ENCODE peak calls at places on chromosome 9, in eight cellular contexts. I is colonic mucosa; A is stimulated activated CD8-positive, alpha-beta memory T cell treated with anti-CD3 and anti-CD28 coated beads, Interleukin-15, amount 100 ng/mL, for 24 hours; K is NCI-H1694 treated with DMSO at 0.1 percent for 48 hours; C is thoracic aorta; S is CD4-positive, alpha-beta memory T cell; G is GDM1; T is NCI-H774. X is an unnamed sample.

GRCh38 chr9:36125062-36125855 is 11.3 kb upstream of the GLIPR2 start:
- DNase-seq in S (no peak), I (peak), T (no peak), K (no peak), G (no peak), C (no peak), A (no peak), X (no peak)

GRCh38 chr9:96079816-96080215 is 204.3 kb downstream of the ERCC6L2 start:
- DNase-seq in C (no peak), I (no peak), A (no peak), S (no peak), T (no peak), G (no peak), K (no peak), X (no peak)

GRCh38 chr9:123354806-123355508 is 1.0 kb upstream of the CRB2 start:
- DNase-seq in G (no peak), S (no peak), T (no peak), I (no peak), K (no peak), C (no peak), A (no peak), X (no peak)

GRCh38 chr9:35606138-35606504 is 1.1 kb downstream of the TESK1 start:
- DNase-seq in T (no peak), C (no peak), S (no peak), A (no peak), K (no peak), G (no peak), I (no peak), X (no peak)

GRCh38 chr9:134707031-134707680 is 65.6 kb downstream of the COL5A1 start:
- DNase-seq in S (no peak), A (no peak), K (peak), G (no peak), I (peak), C (peak), T (no peak), X (no peak)

GRCh38 chr9:76634356-76635054 is 129.7 kb upstream of the PCA3 start:
- DNase-seq in K (no peak), C (no peak), G (no peak), S (no peak), T (no peak), A (no peak), I (no peak), X (no peak)

GRCh38 chr9:114382951-114383865 is 4.6 kb downstream of the AKNA start:
- DNase-seq in I (no peak), C (no peak), A (no peak), T (no peak), S (peak), K (no peak), G (no peak), X (no peak)

GRCh38 chr9:7315746-7316457 is 483.7 kb downstream of the DMAC1 start:
- DNase-seq in T (no peak), G (no peak), C (no peak), A (no peak), K (no peak), S (no peak), I (no peak), X (no peak)

GRCh38 chr9:133690111-133690561 is 48.0 kb downstream of the SARDH start:
- DNase-seq in A (no peak), S (no peak), T (no peak), G (no peak), K (no peak), C (no peak), I (no peak), X (no peak)

GRCh38 chr9:96818535-96818934 is 35.8 kb downstream of the ZNF782 start:
- DNase-seq in G (no peak), S (no peak), C (no peak), T (no peak), A (no peak), K (no peak), I (no peak), X (no peak)

GRCh38 chr9:34664281-34665108 is 2.0 kb upstream of the CCL27 start:
- DNase-seq in C (peak), I (peak), T (no peak), K (peak), G (no peak), S (peak), A (peak), X (peak)

GRCh38 chr9:122213589-122214413 is 15.0 kb downstream of the LHX6 start:
- DNase-seq in S (peak), K (no peak), C (no peak), G (no peak), T (peak), A (no peak), I (peak), X (no peak)

GRCh38 chr9:76691761-76692313 is 72.4 kb upstream of the PCA3 start:
- DNase-seq in G (no peak), K (no peak), T (peak), S (peak), I (peak), A (no peak), C (no peak), X (no peak)

GRCh38 chr9:35563791-35564197 is 41.3 kb upstream of the TESK1 start:
- DNase-seq in C (no peak), G (no peak), I (no peak), T (no peak), S (no peak), K (no peak), A (no peak), X (no peak)

GRCh38 chr9:122477826-122478225 is at the start of gene OR1J1:
- DNase-seq in T (no peak), S (no peak), C (no peak), G (no peak), I (no peak), K (no peak), A (no peak), X (no peak)

GRCh38 chr9:126217797-126218196 is 108.8 kb upstream of the MVB12B start:
- DNase-seq in C (no peak), I (no peak), S (no peak), K (no peak), A (no peak), T (no peak), G (no peak), X (no peak)

GRCh38 chr9:129280236-129281231 is 102.5 kb upstream of the IER5L start:
- DNase-seq in K (no peak), I (no peak), S (no peak), T (no peak), A (no peak), G (no peak), C (no peak), X (no peak)

GRCh38 chr9:89684912-89685636 is 80.3 kb downstream of the GADD45G start:
- DNase-seq in S (no peak), K (no peak), A (no peak), T (no peak), I (no peak), G (no peak), C (peak), X (no peak)

GRCh38 chr9:112174965-112175795 is at the start of gene SUSD1:
- DNase-seq in S (peak), G (peak), I (peak), C (no peak), A (no peak), T (peak), K (no peak), X (no peak)

GRCh38 chr9:93368437-93368836 is 83.0 kb upstream of the FAM120A start:
- DNase-seq in S (no peak), G (no peak), C (no peak), I (no peak), T (no peak), A (no peak), K (no peak), X (no peak)

GRCh38 chr9:21110708-21111576 is 30.7 kb downstream of the IFNW1 start:
- DNase-seq in C (no peak), I (no peak), A (no peak), T (peak), K (peak), G (peak), S (peak), X (no peak)

GRCh38 chr9:36140086-36141084 is 3.9 kb downstream of the GLIPR2 start:
- DNase-seq in K (no peak), C (no peak), S (peak), I (no peak), A (no peak), T (no peak), G (no peak), X (peak)

GRCh38 chr9:15222313-15222712 is 84.7 kb downstream of the TTC39B start:
- DNase-seq in S (no peak), G (no peak), K (no peak), C (no peak), T (no peak), A (no peak), I (no peak), X (no peak)

X was measured in SIG-M5.